ENCODE peak calls at places on chromosomes 16 and 17, in seven cellular contexts. I is progenitor cell of endocrine pancreas, B is AG09309, U is dorsolateral prefrontal cortex, P is IMR-90, D is ascending aorta, M is BE2C. Z is an unnamed sample.

GRCh38 chr17:43614560-43614959 is 47.2 kb downstream of the MEOX1 start:
- DNase-seq in I (no peak), B (no peak), U (no peak), P (no peak), D (no peak), M (no peak), Z (no peak)

GRCh38 chr17:56557682-56558081 is 35.8 kb upstream of the NOG start:
- DNase-seq in I (no peak), B (no peak), U (no peak), P (no peak), D (no peak), M (no peak), Z (no peak)

GRCh38 chr17:59845595-59846390 is 47.0 kb downstream of the TUBD1 start:
- DNase-seq in I (no peak), B (no peak), U (peak; percentile 34), P (peak; percentile 89), D (no peak), M (no peak), Z (peak; percentile 88)

GRCh38 chr16:26197707-26198106 is 505.9 kb downstream of the HS3ST4 start:
- DNase-seq in I (no peak), B (no peak), U (no peak), P (no peak), D (no peak), M (no peak), Z (no peak)

GRCh38 chr17:72134560-72135399 is 14.0 kb downstream of the SOX9 start:
- DNase-seq in I (no peak), B (peak; percentile 47), U (no peak), P (peak; percentile 82), D (no peak), M (no peak), Z (peak; percentile 75)

GRCh38 chr16:57694556-57695377 is at the start of gene DRC7:
- DNase-seq in I (peak; percentile 37), B (no peak), U (peak; percentile 64), P (peak; percentile 13), D (peak; percentile 63), M (peak; percentile 73), Z (peak; percentile 40)

GRCh38 chr17:7095642-7096041 is 15.6 kb upstream of the CLEC10A start:
- DNase-seq in I (no peak), B (no peak), U (no peak), P (no peak), D (no peak), M (no peak), Z (no peak)

GRCh38 chr16:23865853-23866252 is 30.1 kb downstream of the PRKCB start:
- DNase-seq in I (no peak), B (no peak), U (no peak), P (no peak), D (no peak), M (no peak), Z (no peak)

GRCh38 chr16:56013962-56014552 is 138.9 kb upstream of the CES5A start:
- DNase-seq in I (peak; percentile 78), B (no peak), U (no peak), P (peak; percentile 12), D (no peak), M (no peak), Z (peak; percentile 2)

GRCh38 chr17:57288034-57288752 is 31.9 kb downstream of the MSI2 start:
- DNase-seq in I (no peak), B (no peak), U (no peak), P (peak; percentile 33), D (no peak), M (no peak), Z (peak; percentile 36)

GRCh38 chr17:77318491-77319210 is 177.9 kb downstream of the SEC14L1 start:
- DNase-seq in I (no peak), B (no peak), U (peak; percentile 49), P (peak; percentile 29), D (no peak), M (no peak), Z (peak; percentile 66)

GRCh38 chr17:54435966-54436365 is 464.7 kb upstream of the TOM1L1 start:
- DNase-seq in I (no peak), B (no peak), U (no peak), P (no peak), D (no peak), M (no peak), Z (no peak)

GRCh38 chr16:51271156-51271555 is 120.1 kb upstream of the SALL1 start:
- DNase-seq in I (no peak), B (no peak), U (no peak), P (no peak), D (no peak), M (no peak), Z (no peak)

GRCh38 chr16:77711775-77712174 is 10.5 kb upstream of the NUDT7 start:
- DNase-seq in I (no peak), B (no peak), U (no peak), P (peak; percentile 4), D (no peak), M (no peak), Z (peak; percentile 46)

GRCh38 chr17:47161988-47162622 is 27.0 kb downstream of the CDC27 start:
- DNase-seq in I (no peak), B (no peak), U (no peak), P (no peak), D (no peak), M (no peak), Z (no peak)

GRCh38 chr16:230949-231348 is 1.7 kb upstream of the LUC7L start:
- DNase-seq in I (no peak), B (no peak), U (no peak), P (no peak), D (no peak), M (no peak), Z (no peak)

GRCh38 chr16:69311533-69312388 is 611 bp downstream of the VPS4A start:
- DNase-seq in I (peak; percentile 43), B (no peak), U (no peak), P (no peak), D (peak; percentile 68), M (peak; percentile 50), Z (no peak)

GRCh38 chr16:85314633-85315032 is 202.4 kb upstream of the CIBAR2 start:
- DNase-seq in I (no peak), B (no peak), U (no peak), P (no peak), D (no peak), M (peak; percentile 45), Z (no peak)

GRCh38 chr17:16516594-16517018 is 24.6 kb upstream of the LRRC75A start:
- DNase-seq in I (no peak), B (no peak), U (peak; percentile 82), P (peak; percentile 80), D (peak; percentile 73), M (peak; percentile 8), Z (peak; percentile 64)

GRCh38 chr17:39704821-39705551 is 5.1 kb downstream of the ERBB2 start:
- DNase-seq in I (no peak), B (no peak), U (no peak), P (peak; percentile 50), D (peak; percentile 83), M (no peak), Z (peak; percentile 64)
- TF ChIP-seq CTCF in I (no peak), B (peak; percentile 50), U (no peak), P (peak; percentile 58), D (peak; percentile 78), M (no peak), Z (peak; percentile 52)

DNA sequence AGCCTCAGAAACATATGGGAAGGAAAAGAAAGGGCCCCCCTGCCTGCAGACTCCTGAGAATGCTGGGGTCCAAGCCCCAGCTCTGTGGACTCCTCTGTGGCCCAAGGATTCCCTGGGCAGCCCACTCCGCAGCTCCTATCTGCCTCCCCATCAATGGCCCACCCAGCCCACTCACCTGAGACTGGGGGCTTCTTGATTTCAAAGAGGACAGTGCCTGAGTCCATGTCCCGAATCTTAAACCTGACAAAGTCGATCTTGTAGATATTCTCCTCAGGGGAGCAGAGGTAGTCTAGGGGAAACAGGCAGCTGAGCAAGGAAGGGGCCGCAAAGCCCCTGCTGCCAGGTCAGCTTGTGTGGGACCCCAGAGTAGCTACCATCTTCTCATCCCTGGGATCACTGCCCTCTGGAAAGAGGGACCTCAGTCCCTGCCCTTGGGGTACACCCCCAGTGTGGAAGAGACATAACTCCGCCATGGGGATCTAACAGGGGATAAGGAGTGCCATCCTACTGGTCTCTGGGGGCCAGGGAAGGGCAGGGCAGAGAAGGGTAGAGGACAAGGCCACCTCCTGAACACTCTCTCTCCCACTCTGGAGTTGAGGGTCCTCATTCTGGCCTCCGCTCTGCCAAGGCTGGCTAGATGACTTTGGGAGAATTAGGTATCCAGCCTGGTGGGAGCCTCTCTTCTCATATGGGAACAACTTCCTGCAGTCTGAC is 3.9 kb downstream of the UNC119 start:
- DNase-seq in I (no peak), B (no peak), U (no peak), P (no peak), D (no peak), M (no peak), Z (no peak)
- TF ChIP-seq CTCF in I (no peak), B (no peak), U (no peak), P (no peak), D (no peak), M (no peak), Z (no peak)

GRCh38 chr16:7742626-7743025 is 410.0 kb downstream of the RBFOX1 start:
- DNase-seq in I (no peak), B (no peak), U (no peak), P (no peak), D (no peak), M (no peak), Z (no peak)
- TF ChIP-seq CTCF in I (no peak), B (no peak), U (no peak), P (no peak), D (no peak), M (no peak), Z (no peak)

GRCh38 chr17:73783382-73783766 is 139.1 kb upstream of the SDK2 start:
- DNase-seq in I (no peak), B (no peak), U (no peak), P (no peak), D (no peak), M (no peak), Z (no peak)

GRCh38 chr17:73785466-73785865 is 141.2 kb upstream of the SDK2 start:
- DNase-seq in I (no peak), B (no peak), U (no peak), P (no peak), D (no peak), M (peak; percentile 30), Z (no peak)

GRCh38 chr17:73784015-73784603 is 139.9 kb upstream of the SDK2 start:
- DNase-seq in I (no peak), B (no peak), U (no peak), P (no peak), D (peak; percentile 47), M (no peak), Z (no peak)

GRCh38 chr17:73782231-73782630 is 138.0 kb upstream of the SDK2 start:
- DNase-seq in I (no peak), B (no peak), U (no peak), P (no peak), D (no peak), M (no peak), Z (no peak)

DNA sequence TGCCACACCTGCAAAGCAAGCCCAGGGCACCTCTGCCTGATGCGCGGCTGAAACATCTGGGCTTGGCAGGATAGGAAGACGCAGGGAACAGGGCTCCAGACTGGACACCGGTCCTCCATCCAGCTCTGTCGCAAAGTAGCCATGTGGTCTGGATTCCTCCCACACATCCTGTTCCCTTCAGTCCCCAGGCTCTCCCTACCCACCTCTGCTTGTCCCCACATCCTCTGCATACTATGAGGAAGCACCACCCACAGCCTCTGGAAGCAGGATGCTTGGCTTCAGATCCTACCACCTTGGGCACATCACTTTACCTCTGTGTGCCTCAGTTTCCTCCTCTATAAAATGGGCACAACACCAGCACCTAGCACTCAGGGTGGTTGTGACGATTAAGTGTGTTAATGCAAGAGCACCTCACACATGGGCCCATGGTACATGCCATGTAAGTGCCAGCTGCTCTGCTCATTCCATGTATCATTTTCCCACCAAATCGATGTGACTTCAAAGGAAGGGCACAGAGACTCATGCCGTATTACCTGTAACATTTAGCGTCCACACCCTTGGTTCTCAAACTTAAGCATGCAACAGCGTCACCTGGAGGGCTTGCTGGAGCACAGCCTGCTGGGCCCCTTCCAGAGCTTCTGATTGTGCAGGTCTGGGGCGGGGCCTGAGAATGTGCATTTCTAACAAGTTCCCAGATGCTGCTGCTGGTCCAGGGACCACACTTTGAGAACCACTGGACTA is 138.6 kb upstream of the SDK2 start:
- DNase-seq in I (no peak), B (no peak), U (no peak), P (no peak), D (no peak), M (no peak), Z (no peak)
- TF ChIP-seq CTCF in I (peak; percentile 28), B (no peak), U (no peak), P (no peak), D (no peak), M (peak; percentile 25), Z (no peak)

Z was measured in fibroblast of the aortic adventitia.